ENCODE peak calls at places on chromosomes 3 and 15, in five cellular contexts. W is SK-N-SH, Y is GM23338, C is HepG2, K is K562. D is an unnamed sample. For H4K20me1, the result is how much of the 10 kb centered on the place peaks cover.

GRCh38 chr3:122021811-122022401 is at the start of gene ILDR1:
- DNase-seq in W (peak), Y (peak), K (peak), C (no peak), D (peak)

GRCh38 chr3:113084777-113085176 is 94.0 kb downstream of the GTPBP8 start:
- DNase-seq in W (no peak), K (no peak), C (no peak), Y (no peak), D (no peak)

GRCh38 chr3:18046531-18046930 is 304.1 kb upstream of the TBC1D5 start:
- DNase-seq in C (no peak), W (no peak), K (no peak), Y (no peak), D (no peak)

GRCh38 chr3:46759239-46760152 is 41.8 kb upstream of the PRSS50 start:
- DNase-seq in K (no peak), W (no peak), C (no peak), Y (peak), D (no peak)

GRCh38 chr3:177333535-177334495 is 136.5 kb upstream of the TBL1XR1 start:
- DNase-seq in C (no peak), W (no peak), K (no peak), Y (no peak), D (no peak)

GRCh38 chr3:138441742-138442141 is 7.3 kb downstream of the ESYT3 start:
- DNase-seq in K (peak), W (peak), Y (no peak), C (no peak), D (no peak)

GRCh38 chr3:184691397-184692131 is 20.3 kb downstream of the MAGEF1 start:
- DNase-seq in K (no peak), C (no peak), Y (no peak), W (peak), D (no peak)

GRCh38 chr3:148643389-148643840 is 54.3 kb upstream of the AGTR1 start:
- DNase-seq in W (no peak), C (no peak), K (no peak), Y (peak), D (no peak)

GRCh38 chr3:180048840-180049239 is 12.1 kb upstream of the PEX5L start:
- DNase-seq in Y (no peak), C (no peak), K (no peak), W (no peak), D (no peak)

GRCh38 chr3:34283743-34284142 is 485.3 kb downstream of the PDCD6IP start:
- DNase-seq in Y (no peak), W (no peak), C (no peak), K (no peak), D (no peak)

GRCh38 chr15:41512078-41512394 is 1.6 kb downstream of the LTK start:
- DNase-seq in C (no peak), W (no peak), K (no peak), Y (peak), D (no peak)

GRCh38 chr15:33098082-33099058 is 96.1 kb downstream of the FMN1 start:
- DNase-seq in K (no peak), Y (no peak), C (no peak), W (no peak), D (no peak)

GRCh38 chr3:182000454-182000853 is 288.7 kb downstream of the SOX2 start:
- DNase-seq in Y (no peak), W (no peak), C (no peak), K (no peak), D (no peak)

GRCh38 chr3:173743111-173743510 is 345.6 kb downstream of the NLGN1 start:
- DNase-seq in K (no peak), C (no peak), Y (no peak), W (no peak), D (no peak)

GRCh38 chr15:42121667-42122066 is 27.3 kb upstream of the PLA2G4D start:
- DNase-seq in K (no peak), W (no peak), C (no peak), Y (no peak), D (no peak)

GRCh38 chr3:77038468-77038927 is 1.4 kb upstream of the ROBO2 start:
- DNase-seq in Y (peak), K (peak), C (peak), W (peak), D (no peak)

GRCh38 chr3:119507404-119507803 is 9.1 kb downstream of the TIMMDC1 start:
- DNase-seq in Y (no peak), C (no peak), K (no peak), W (no peak), D (no peak)

GRCh38 chr3:50241163-50241562 is 5.2 kb downstream of the GNAI2 start:
- DNase-seq in W (no peak), Y (peak), K (no peak), C (no peak), D (no peak)

GRCh38 chr3:63349583-63350177 is 71.6 kb downstream of the SYNPR start:
- DNase-seq in W (peak), Y (peak), C (peak), K (peak), D (peak)

GRCh38 chr15:80160570-80161156 is 7.9 kb downstream of the FAH start:
- DNase-seq in C (peak), W (no peak), Y (no peak), K (peak), D (no peak)

GRCh38 chr3:189099031-189099471 is 72.7 kb upstream of the TPRG1 start:
- DNase-seq in Y (no peak), W (no peak), C (no peak), K (no peak), D (no peak)

GRCh38 chr3:50164056-50164455 is 8.9 kb downstream of the SEMA3F start:
- DNase-seq in W (no peak), Y (no peak), C (no peak), K (no peak), D (no peak)

GRCh38 chr3:180594631-180595348 is 7.2 kb upstream of the TTC14 start:
- DNase-seq in Y (peak), C (peak), W (peak), K (no peak), D (peak)

GRCh38 chr15:78257681-78258080 is 6.7 kb upstream of the DNAJA4 start:
- DNase-seq in Y (no peak), C (no peak), K (no peak), W (no peak), D (no peak)

GRCh38 chr3:169811606-169812123 is 1.0 kb upstream of the LRRIQ4 start:
- DNase-seq in Y (no peak), K (no peak), W (no peak), C (no peak), D (no peak)

GRCh38 chr3:98784666-98785600 is 21.8 kb downstream of the ST3GAL6 start:
- DNase-seq in Y (no peak), C (peak), K (no peak), W (no peak), D (no peak)

GRCh38 chr15:47843124-47843663 is 125.9 kb downstream of the SEMA6D start:
- DNase-seq in C (no peak), Y (no peak), W (no peak), K (no peak), D (no peak)

GRCh38 chr3:14548321-14548729 is 8.2 kb upstream of the GRIP2 start:
- DNase-seq in Y (peak), W (peak), C (peak), K (peak), D (peak)

GRCh38 chr3:66470285-66470684 is 30.5 kb downstream of the LRIG1 start:
- DNase-seq in Y (no peak), W (no peak), K (no peak), C (no peak), D (no peak)

GRCh38 chr3:151009430-151009829 is 36.9 kb upstream of the CLRN1 start:
- DNase-seq in Y (no peak), C (no peak), K (no peak), W (no peak), D (no peak)

GRCh38 chr3:45906681-45907220 is 20.4 kb downstream of the CCR9 start:
- DNase-seq in C (peak), Y (peak), K (peak), W (peak), D (no peak)

GRCh38 chr15:84402856-84403608 is 167.5 kb downstream of the GOLGA6L4 start:
- DNase-seq in Y (no peak), K (no peak), W (no peak), C (no peak), D (no peak)

GRCh38 chr3:140768921-140769320 is 91.1 kb downstream of the TRIM42 start:
- DNase-seq in W (no peak), K (no peak), C (no peak), Y (no peak), D (no peak)

GRCh38 chr15:70289191-70289955 is 191.7 kb upstream of the TLE3 start:
- DNase-seq in Y (peak), K (no peak), W (no peak), C (no peak), D (no peak)

GRCh38 chr15:75823860-75824613 is 19.2 kb upstream of the UBE2Q2 start:
- DNase-seq in C (peak), W (no peak), Y (peak), K (peak), D (no peak)

DNA sequence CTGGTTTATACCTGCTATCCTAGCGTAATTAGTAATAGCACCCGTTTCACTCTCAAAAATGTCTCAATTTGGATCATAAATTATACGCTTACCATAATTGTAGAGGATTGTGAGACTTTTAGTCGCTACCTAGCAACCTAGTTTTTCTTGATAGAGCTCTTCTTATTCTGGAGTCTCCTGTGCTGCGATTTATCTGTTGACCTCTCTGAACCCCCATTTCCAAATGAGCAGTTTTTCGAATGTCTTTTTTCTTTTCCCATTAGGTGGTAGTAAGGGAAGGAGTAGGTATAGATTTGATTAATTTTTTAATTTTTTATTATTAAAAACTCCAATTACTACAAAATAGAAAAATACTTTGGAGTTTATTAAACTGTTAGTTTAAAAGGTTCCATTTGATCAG is 10.6 kb downstream of the SETD5 start:
- DNase-seq in C (no peak), W (no peak), Y (no peak), K (no peak), D (no peak)
- H4K20me1 ChIP-seq in C (half or more), W (half or more), Y (half or more), K (under half), D (half or more)

DNA sequence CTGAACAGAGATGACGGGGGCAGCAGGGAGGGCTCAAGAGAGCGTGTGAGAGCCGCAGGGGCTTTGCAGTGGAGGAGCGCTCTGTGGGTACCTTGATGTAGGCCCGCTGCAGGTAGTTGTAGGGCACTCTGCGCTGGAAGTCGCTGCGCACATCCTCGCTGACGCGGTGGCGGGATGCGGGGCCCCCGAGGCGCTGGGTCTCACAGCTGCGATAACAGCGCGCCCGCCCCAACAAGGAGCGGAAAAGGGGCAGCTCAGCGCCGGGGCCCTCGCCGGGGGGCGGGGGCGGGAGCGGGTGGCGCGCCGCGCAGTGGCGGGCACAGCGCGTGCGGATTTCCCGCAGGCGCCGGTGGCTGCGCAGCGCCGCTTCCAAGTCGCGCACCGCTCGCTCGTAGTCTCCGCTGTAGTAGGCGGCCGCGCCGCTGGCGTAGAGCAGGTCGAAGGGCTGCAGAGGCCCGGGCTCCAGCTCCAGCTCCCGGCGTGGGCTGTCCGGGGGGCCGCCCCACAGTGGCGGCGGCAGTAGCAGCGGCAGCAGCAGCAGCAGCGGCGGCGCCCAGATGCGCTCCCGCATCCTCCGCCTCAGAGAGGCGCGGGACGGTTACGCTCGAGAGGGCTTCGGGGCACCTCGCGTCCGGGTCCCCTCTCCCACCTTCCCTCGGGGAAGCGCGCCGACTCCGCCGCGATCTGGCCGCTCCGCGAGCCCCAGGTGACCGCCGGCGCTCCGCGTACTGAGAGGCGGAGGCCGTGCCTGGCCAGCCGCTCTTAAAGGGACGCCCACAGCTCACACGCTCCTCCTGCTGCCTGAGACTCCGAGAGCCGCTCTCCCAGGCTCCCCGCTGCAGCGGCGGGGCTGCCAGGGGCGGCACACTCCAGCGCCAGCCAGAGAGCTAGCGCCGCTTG is at the start of gene P3H2:
- DNase-seq in W (peak), C (peak), K (no peak), Y (peak), D (peak)
- TF ChIP-seq POLR2AphosphoS5 in W (no peak), C (no peak), K (no peak), Y (peak), D (no peak)

DNA sequence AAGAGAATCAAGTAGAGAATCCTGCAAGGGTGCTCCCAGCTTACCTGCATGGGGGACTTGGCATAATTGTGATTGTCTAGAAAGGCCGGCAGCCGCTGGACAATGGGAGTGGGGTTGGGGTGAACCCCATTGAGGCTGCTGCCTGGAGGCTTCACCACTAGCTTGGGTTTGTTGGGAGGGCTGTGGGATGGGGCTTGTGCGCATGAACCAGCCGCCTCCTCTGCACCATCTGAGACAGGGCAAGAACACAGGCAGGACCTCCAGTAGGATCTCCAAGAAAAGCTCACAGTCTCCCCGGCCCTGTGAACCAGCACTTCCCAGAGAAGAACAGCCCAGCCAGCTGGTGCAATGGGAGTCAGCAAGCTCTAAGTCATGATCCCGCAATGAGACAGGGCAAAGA is 39.8 kb downstream of the SEMA3G start:
- DNase-seq in W (peak), C (no peak), K (no peak), Y (no peak), D (no peak)
- H4K20me1 ChIP-seq in W (under half), C (under half), K (under half), Y (under half), D (under half)

GRCh38 chr15:38455096-38455495 is 1.2 kb downstream of the FAM98B start:
- DNase-seq in W (no peak), Y (no peak), C (no peak), K (no peak), D (no peak)

GRCh38 chr15:38454687-38455071 is 752 bp downstream of the FAM98B start:
- DNase-seq in K (no peak), Y (no peak), W (no peak), C (peak), D (no peak)

GRCh38 chr15:38458646-38459045 is 4.7 kb downstream of the FAM98B start:
- DNase-seq in Y (no peak), W (no peak), C (no peak), K (no peak), D (no peak)

GRCh38 chr15:38459480-38459879 is 5.6 kb downstream of the FAM98B start:
- DNase-seq in K (no peak), Y (no peak), C (no peak), W (no peak), D (no peak)

DNA sequence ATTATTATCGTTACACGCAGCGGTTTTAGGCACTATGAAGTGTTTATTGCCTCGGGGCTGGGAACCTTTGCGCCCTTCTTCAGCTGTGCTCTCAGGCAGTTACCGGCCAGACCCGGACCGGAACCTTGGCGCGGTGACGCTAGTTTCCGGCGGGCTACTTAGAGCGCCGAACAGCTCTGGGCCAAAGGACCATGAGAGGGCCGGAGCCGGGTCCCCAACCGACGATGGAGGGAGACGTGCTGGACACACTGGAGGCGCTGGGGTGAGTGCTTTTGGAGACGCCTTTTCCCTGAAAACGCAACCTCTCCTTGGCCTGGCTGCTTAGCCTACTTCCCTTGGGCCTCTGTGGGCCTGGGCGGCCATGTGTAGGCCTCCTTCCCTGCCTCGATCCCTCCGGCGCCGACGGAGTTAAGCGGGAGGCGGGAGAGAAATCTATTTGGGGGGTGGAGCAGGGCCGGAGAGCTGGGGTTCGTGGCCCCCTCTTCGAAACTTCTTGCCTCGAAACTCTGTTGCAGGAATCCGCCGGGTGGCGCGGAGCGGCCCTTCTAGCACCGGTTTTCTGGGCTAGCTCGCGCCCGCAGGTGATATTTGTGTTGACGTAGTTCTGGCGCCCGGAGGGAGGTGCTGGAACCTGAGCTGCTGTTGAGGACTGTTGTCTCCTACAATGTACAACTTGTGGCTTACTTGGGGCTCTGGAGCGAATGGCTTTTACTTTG is at the start of gene FAM98B:
- DNase-seq in Y (peak), C (peak), K (peak), W (peak), D (peak)
- TF ChIP-seq POLR2AphosphoS5 in Y (peak), C (peak), K (peak), W (peak), D (peak)

GRCh38 chr3:58066842-58067241 is 58.6 kb downstream of the FLNB start:
- DNase-seq in W (no peak), Y (no peak), C (peak), K (no peak), D (no peak)

GRCh38 chr3:58071480-58071971 is 63.3 kb downstream of the FLNB start:
- DNase-seq in K (no peak), W (no peak), C (peak), Y (no peak), D (no peak)

GRCh38 chr3:58065700-58066167 is 57.5 kb downstream of the FLNB start:
- DNase-seq in Y (no peak), K (no peak), W (no peak), C (peak), D (no peak)

GRCh38 chr3:58064923-58065638 is 56.9 kb downstream of the FLNB start:
- DNase-seq in W (no peak), K (no peak), Y (no peak), C (no peak), D (no peak)

GRCh38 chr3:58068126-58068809 is 60.0 kb downstream of the FLNB start:
- DNase-seq in C (peak), W (no peak), K (peak), Y (no peak), D (no peak)
- H4K20me1 ChIP-seq in C (half or more), W (half or more), K (under half), Y (under half), D (under half)

GRCh38 chr3:8443829-8444791 is 57.5 kb upstream of the LMCD1 start:
- DNase-seq in C (peak), K (no peak), Y (peak), W (peak), D (peak)
- TF ChIP-seq POLR2AphosphoS5 in C (peak), K (no peak), Y (no peak), W (peak), D (no peak)

DNA sequence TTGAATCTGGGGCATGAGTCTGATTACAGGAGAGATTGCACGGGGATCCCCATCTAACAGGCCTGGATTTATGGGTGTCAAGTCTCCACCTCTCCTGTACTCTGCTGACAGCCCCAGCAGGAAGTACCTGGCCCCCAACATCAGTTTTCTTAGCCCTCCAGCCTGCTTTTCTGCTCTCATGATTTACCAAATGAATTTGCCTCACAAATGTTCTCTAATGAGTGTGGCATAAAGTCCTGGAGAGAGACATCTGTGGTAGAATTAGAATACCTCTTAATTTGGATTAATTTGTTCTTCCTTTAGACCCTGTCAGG is 60.1 kb downstream of the FNDC3B start:
- DNase-seq in W (no peak), C (no peak), Y (no peak), K (no peak), D (no peak)
- H4K20me1 ChIP-seq in W (half or more), C (half or more), Y (under half), K (under half), D (under half)

D was measured in HCT116.